ENCODE peak calls at places on chromosome 7, in ten cellular contexts. One of them, this sample, is unnamed.

GRCh38 chr7:96992624-96993452 is 12.5 kb upstream of the DLX6 start:
- DNase-seq in activated CD4-positive, alpha-beta T cell treated with anti-CD3 and anti-CD28 coated beads, Interleukin-2, amount 10 ng/mL, durations not matched to agents 7 days and 5 days: no peak
- DNase-seq in activated CD8-positive, alpha-beta memory T cell treated with anti-CD3 and anti-CD28 coated beads, Interleukin-2, amount 50 U/mL, for 4 hours: no peak
- DNase-seq in fibroblast of the conjunctiva: no peak
- DNase-seq in Kasumi-1: no peak
- DNase-seq in stimulated activated CD8-positive, alpha-beta memory T cell treated with anti-CD3 and anti-CD28 coated beads, Interleukin-15, amount 100 ng/mL, for 4 hours: no peak
- DNase-seq in SIG-M5: no peak
- DNase-seq in COR-L47: peak
- DNase-seq in kidney glomerular epithelial cell: no peak
- DNase-seq in GM13976: no peak
- DNase-seq in this sample: no peak

GRCh38 chr7:106070567-106071254 is 41.4 kb downstream of the SYPL1 start:
- DNase-seq in activated CD4-positive, alpha-beta T cell treated with anti-CD3 and anti-CD28 coated beads, Interleukin-2, amount 10 ng/mL, durations not matched to agents 7 days and 5 days: no peak
- DNase-seq in activated CD8-positive, alpha-beta memory T cell treated with anti-CD3 and anti-CD28 coated beads, Interleukin-2, amount 50 U/mL, for 4 hours: no peak
- DNase-seq in fibroblast of the conjunctiva: no peak
- DNase-seq in Kasumi-1: no peak
- DNase-seq in stimulated activated CD8-positive, alpha-beta memory T cell treated with anti-CD3 and anti-CD28 coated beads, Interleukin-15, amount 100 ng/mL, for 4 hours: no peak
- DNase-seq in SIG-M5: no peak
- DNase-seq in COR-L47: peak
- DNase-seq in kidney glomerular epithelial cell: no peak
- DNase-seq in GM13976: no peak
- DNase-seq in this sample: no peak

GRCh38 chr7:98251251-98251843 is 685 bp downstream of the TECPR1 start:
- DNase-seq in activated CD4-positive, alpha-beta T cell treated with anti-CD3 and anti-CD28 coated beads, Interleukin-2, amount 10 ng/mL, durations not matched to agents 7 days and 5 days: peak
- DNase-seq in activated CD8-positive, alpha-beta memory T cell treated with anti-CD3 and anti-CD28 coated beads, Interleukin-2, amount 50 U/mL, for 4 hours: peak
- DNase-seq in fibroblast of the conjunctiva: no peak
- DNase-seq in Kasumi-1: no peak
- DNase-seq in stimulated activated CD8-positive, alpha-beta memory T cell treated with anti-CD3 and anti-CD28 coated beads, Interleukin-15, amount 100 ng/mL, for 4 hours: peak
- DNase-seq in SIG-M5: no peak
- DNase-seq in COR-L47: peak
- DNase-seq in kidney glomerular epithelial cell: peak
- DNase-seq in GM13976: peak
- DNase-seq in this sample: no peak

GRCh38 chr7:107047902-107048782 is 3.6 kb downstream of the PRKAR2B start:
- DNase-seq in activated CD4-positive, alpha-beta T cell treated with anti-CD3 and anti-CD28 coated beads, Interleukin-2, amount 10 ng/mL, durations not matched to agents 7 days and 5 days: no peak
- DNase-seq in activated CD8-positive, alpha-beta memory T cell treated with anti-CD3 and anti-CD28 coated beads, Interleukin-2, amount 50 U/mL, for 4 hours: no peak
- DNase-seq in fibroblast of the conjunctiva: no peak
- DNase-seq in Kasumi-1: no peak
- DNase-seq in stimulated activated CD8-positive, alpha-beta memory T cell treated with anti-CD3 and anti-CD28 coated beads, Interleukin-15, amount 100 ng/mL, for 4 hours: no peak
- DNase-seq in SIG-M5: no peak
- DNase-seq in COR-L47: no peak
- DNase-seq in kidney glomerular epithelial cell: peak
- DNase-seq in GM13976: no peak
- DNase-seq in this sample: no peak

GRCh38 chr7:94832051-94832450 is 75.3 kb upstream of the PPP1R9A start:
- DNase-seq in activated CD4-positive, alpha-beta T cell treated with anti-CD3 and anti-CD28 coated beads, Interleukin-2, amount 10 ng/mL, durations not matched to agents 7 days and 5 days: no peak
- DNase-seq in activated CD8-positive, alpha-beta memory T cell treated with anti-CD3 and anti-CD28 coated beads, Interleukin-2, amount 50 U/mL, for 4 hours: no peak
- DNase-seq in fibroblast of the conjunctiva: no peak
- DNase-seq in Kasumi-1: no peak
- DNase-seq in stimulated activated CD8-positive, alpha-beta memory T cell treated with anti-CD3 and anti-CD28 coated beads, Interleukin-15, amount 100 ng/mL, for 4 hours: no peak
- DNase-seq in SIG-M5: no peak
- DNase-seq in COR-L47: no peak
- DNase-seq in kidney glomerular epithelial cell: no peak
- DNase-seq in GM13976: no peak
- DNase-seq in this sample: no peak

GRCh38 chr7:47577351-47577919 is 4.5 kb downstream of the TNS3 start:
- DNase-seq in activated CD4-positive, alpha-beta T cell treated with anti-CD3 and anti-CD28 coated beads, Interleukin-2, amount 10 ng/mL, durations not matched to agents 7 days and 5 days: no peak
- DNase-seq in activated CD8-positive, alpha-beta memory T cell treated with anti-CD3 and anti-CD28 coated beads, Interleukin-2, amount 50 U/mL, for 4 hours: no peak
- DNase-seq in fibroblast of the conjunctiva: no peak
- DNase-seq in Kasumi-1: peak
- DNase-seq in stimulated activated CD8-positive, alpha-beta memory T cell treated with anti-CD3 and anti-CD28 coated beads, Interleukin-15, amount 100 ng/mL, for 4 hours: no peak
- DNase-seq in SIG-M5: no peak
- DNase-seq in COR-L47: no peak
- DNase-seq in kidney glomerular epithelial cell: no peak
- DNase-seq in GM13976: no peak
- DNase-seq in this sample: no peak

GRCh38 chr7:83105063-83105462 is 57.6 kb downstream of the PCLO start:
- DNase-seq in activated CD4-positive, alpha-beta T cell treated with anti-CD3 and anti-CD28 coated beads, Interleukin-2, amount 10 ng/mL, durations not matched to agents 7 days and 5 days: no peak
- DNase-seq in activated CD8-positive, alpha-beta memory T cell treated with anti-CD3 and anti-CD28 coated beads, Interleukin-2, amount 50 U/mL, for 4 hours: no peak
- DNase-seq in fibroblast of the conjunctiva: no peak
- DNase-seq in Kasumi-1: no peak
- DNase-seq in stimulated activated CD8-positive, alpha-beta memory T cell treated with anti-CD3 and anti-CD28 coated beads, Interleukin-15, amount 100 ng/mL, for 4 hours: no peak
- DNase-seq in SIG-M5: no peak
- DNase-seq in COR-L47: no peak
- DNase-seq in kidney glomerular epithelial cell: no peak
- DNase-seq in GM13976: no peak
- DNase-seq in this sample: no peak

GRCh38 chr7:64300641-64301405 is 12.9 kb upstream of the ZNF736 start:
- DNase-seq in activated CD4-positive, alpha-beta T cell treated with anti-CD3 and anti-CD28 coated beads, Interleukin-2, amount 10 ng/mL, durations not matched to agents 7 days and 5 days: no peak
- DNase-seq in activated CD8-positive, alpha-beta memory T cell treated with anti-CD3 and anti-CD28 coated beads, Interleukin-2, amount 50 U/mL, for 4 hours: no peak
- DNase-seq in fibroblast of the conjunctiva: no peak
- DNase-seq in Kasumi-1: no peak
- DNase-seq in stimulated activated CD8-positive, alpha-beta memory T cell treated with anti-CD3 and anti-CD28 coated beads, Interleukin-15, amount 100 ng/mL, for 4 hours: no peak
- DNase-seq in SIG-M5: no peak
- DNase-seq in COR-L47: no peak
- DNase-seq in kidney glomerular epithelial cell: no peak
- DNase-seq in GM13976: no peak
- DNase-seq in this sample: no peak

GRCh38 chr7:116443101-116443523 is 56.4 kb upstream of the CAV2 start:
- DNase-seq in activated CD4-positive, alpha-beta T cell treated with anti-CD3 and anti-CD28 coated beads, Interleukin-2, amount 10 ng/mL, durations not matched to agents 7 days and 5 days: no peak
- DNase-seq in activated CD8-positive, alpha-beta memory T cell treated with anti-CD3 and anti-CD28 coated beads, Interleukin-2, amount 50 U/mL, for 4 hours: no peak
- DNase-seq in fibroblast of the conjunctiva: peak
- DNase-seq in Kasumi-1: no peak
- DNase-seq in stimulated activated CD8-positive, alpha-beta memory T cell treated with anti-CD3 and anti-CD28 coated beads, Interleukin-15, amount 100 ng/mL, for 4 hours: no peak
- DNase-seq in SIG-M5: no peak
- DNase-seq in COR-L47: no peak
- DNase-seq in kidney glomerular epithelial cell: peak
- DNase-seq in GM13976: no peak
- DNase-seq in this sample: no peak

GRCh38 chr7:48168159-48168558 is 3.1 kb upstream of the ABCA13 start:
- DNase-seq in activated CD4-positive, alpha-beta T cell treated with anti-CD3 and anti-CD28 coated beads, Interleukin-2, amount 10 ng/mL, durations not matched to agents 7 days and 5 days: no peak
- DNase-seq in activated CD8-positive, alpha-beta memory T cell treated with anti-CD3 and anti-CD28 coated beads, Interleukin-2, amount 50 U/mL, for 4 hours: no peak
- DNase-seq in fibroblast of the conjunctiva: no peak
- DNase-seq in Kasumi-1: no peak
- DNase-seq in stimulated activated CD8-positive, alpha-beta memory T cell treated with anti-CD3 and anti-CD28 coated beads, Interleukin-15, amount 100 ng/mL, for 4 hours: no peak
- DNase-seq in SIG-M5: no peak
- DNase-seq in COR-L47: no peak
- DNase-seq in kidney glomerular epithelial cell: peak
- DNase-seq in GM13976: no peak
- DNase-seq in this sample: no peak

GRCh38 chr7:90520484-90520883 is 51.0 kb downstream of the PTTG1IP2 start:
- DNase-seq in activated CD4-positive, alpha-beta T cell treated with anti-CD3 and anti-CD28 coated beads, Interleukin-2, amount 10 ng/mL, durations not matched to agents 7 days and 5 days: no peak
- DNase-seq in activated CD8-positive, alpha-beta memory T cell treated with anti-CD3 and anti-CD28 coated beads, Interleukin-2, amount 50 U/mL, for 4 hours: no peak
- DNase-seq in fibroblast of the conjunctiva: no peak
- DNase-seq in Kasumi-1: peak
- DNase-seq in stimulated activated CD8-positive, alpha-beta memory T cell treated with anti-CD3 and anti-CD28 coated beads, Interleukin-15, amount 100 ng/mL, for 4 hours: no peak
- DNase-seq in SIG-M5: no peak
- DNase-seq in COR-L47: no peak
- DNase-seq in kidney glomerular epithelial cell: no peak
- DNase-seq in GM13976: no peak
- DNase-seq in this sample: no peak

GRCh38 chr7:132614428-132615076 is 38.3 kb upstream of the PLXNA4 start:
- DNase-seq in activated CD4-positive, alpha-beta T cell treated with anti-CD3 and anti-CD28 coated beads, Interleukin-2, amount 10 ng/mL, durations not matched to agents 7 days and 5 days: no peak
- DNase-seq in activated CD8-positive, alpha-beta memory T cell treated with anti-CD3 and anti-CD28 coated beads, Interleukin-2, amount 50 U/mL, for 4 hours: no peak
- DNase-seq in fibroblast of the conjunctiva: no peak
- DNase-seq in Kasumi-1: peak
- DNase-seq in stimulated activated CD8-positive, alpha-beta memory T cell treated with anti-CD3 and anti-CD28 coated beads, Interleukin-15, amount 100 ng/mL, for 4 hours: no peak
- DNase-seq in SIG-M5: no peak
- DNase-seq in COR-L47: no peak
- DNase-seq in kidney glomerular epithelial cell: peak
- DNase-seq in GM13976: peak
- DNase-seq in this sample: peak

GRCh38 chr7:98855610-98856009 is 14.2 kb downstream of the TMEM130 start:
- DNase-seq in activated CD4-positive, alpha-beta T cell treated with anti-CD3 and anti-CD28 coated beads, Interleukin-2, amount 10 ng/mL, durations not matched to agents 7 days and 5 days: no peak
- DNase-seq in activated CD8-positive, alpha-beta memory T cell treated with anti-CD3 and anti-CD28 coated beads, Interleukin-2, amount 50 U/mL, for 4 hours: no peak
- DNase-seq in fibroblast of the conjunctiva: no peak
- DNase-seq in Kasumi-1: no peak
- DNase-seq in stimulated activated CD8-positive, alpha-beta memory T cell treated with anti-CD3 and anti-CD28 coated beads, Interleukin-15, amount 100 ng/mL, for 4 hours: no peak
- DNase-seq in SIG-M5: no peak
- DNase-seq in COR-L47: no peak
- DNase-seq in kidney glomerular epithelial cell: no peak
- DNase-seq in GM13976: no peak
- DNase-seq in this sample: no peak

GRCh38 chr7:108455833-108456677 is at the start of gene NRCAM:
- DNase-seq in activated CD4-positive, alpha-beta T cell treated with anti-CD3 and anti-CD28 coated beads, Interleukin-2, amount 10 ng/mL, durations not matched to agents 7 days and 5 days: peak
- DNase-seq in activated CD8-positive, alpha-beta memory T cell treated with anti-CD3 and anti-CD28 coated beads, Interleukin-2, amount 50 U/mL, for 4 hours: peak
- DNase-seq in fibroblast of the conjunctiva: peak
- DNase-seq in Kasumi-1: peak
- DNase-seq in stimulated activated CD8-positive, alpha-beta memory T cell treated with anti-CD3 and anti-CD28 coated beads, Interleukin-15, amount 100 ng/mL, for 4 hours: no peak
- DNase-seq in SIG-M5: no peak
- DNase-seq in COR-L47: peak
- DNase-seq in kidney glomerular epithelial cell: no peak
- DNase-seq in GM13976: peak
- DNase-seq in this sample: peak